ENCODE peak calls at places on chromosomes 6 and 20, in four cellular contexts. One of them, this sample, is unnamed.

GRCh38 chr20:48597521-48598302 is 230.1 kb downstream of the PREX1 start:
- DNase-seq in GM04504: no peak
- DNase-seq in EL: no peak
- DNase-seq in HCEC 1CT: no peak
- DNase-seq in this sample: no peak

GRCh38 chr6:152206072-152206818 is 398.8 kb downstream of the ESR1 start:
- DNase-seq in GM04504: no peak
- DNase-seq in EL: peak
- DNase-seq in HCEC 1CT: peak
- DNase-seq in this sample: no peak

GRCh38 chr6:43803783-43804549 is 34.0 kb downstream of the VEGFA start:
- DNase-seq in GM04504: no peak
- DNase-seq in EL: peak
- DNase-seq in HCEC 1CT: no peak
- DNase-seq in this sample: no peak

GRCh38 chr6:156995502-156995901 is 218.3 kb downstream of the ARID1B start:
- DNase-seq in GM04504: no peak
- DNase-seq in EL: no peak
- DNase-seq in HCEC 1CT: no peak
- DNase-seq in this sample: no peak

GRCh38 chr6:63929111-63929510 is 293.5 kb downstream of the PHF3 start:
- DNase-seq in GM04504: no peak
- DNase-seq in EL: no peak
- DNase-seq in HCEC 1CT: no peak
- DNase-seq in this sample: no peak

GRCh38 chr20:35739294-35740163 is 2.5 kb downstream of the RBM39 start:
- DNase-seq in GM04504: no peak
- DNase-seq in EL: peak
- DNase-seq in HCEC 1CT: peak
- DNase-seq in this sample: no peak

GRCh38 chr6:169243154-169243553 is 10.5 kb downstream of the THBS2 start:
- DNase-seq in GM04504: no peak
- DNase-seq in EL: no peak
- DNase-seq in HCEC 1CT: no peak
- DNase-seq in this sample: no peak

GRCh38 chr6:131597448-131597847 is 24.4 kb downstream of the ARG1 start:
- DNase-seq in GM04504: no peak
- DNase-seq in EL: no peak
- DNase-seq in HCEC 1CT: peak
- DNase-seq in this sample: no peak

GRCh38 chr20:32189691-32190607 is 17.6 kb downstream of the PLAGL2 start:
- DNase-seq in GM04504: peak
- DNase-seq in EL: peak
- DNase-seq in HCEC 1CT: no peak
- DNase-seq in this sample: no peak

GRCh38 chr6:119481098-119481497 is 131.5 kb upstream of the MAN1A1 start:
- DNase-seq in GM04504: no peak
- DNase-seq in EL: no peak
- DNase-seq in HCEC 1CT: no peak
- DNase-seq in this sample: no peak